ENCODE peak calls at places on chromosomes 12 and 14, in nine cellular contexts. T is mammary epithelial cell; F is H9; D is NCI-H524; S is GM06990; Z is M059J; Q is ovary; M is effector memory CD4-positive, alpha-beta T cell; J is HuH-7.5. O is an unnamed sample.

GRCh38 chr12:57822392-57823130 is 4.0 kb upstream of the AVIL start:
- DNase-seq in T (no peak), F (no peak), D (no peak), S (no peak), Z (no peak), Q (no peak), M (no peak), J (no peak), O (no peak)

GRCh38 chr14:104432611-104433231 is 146.8 kb upstream of the C14orf180 start:
- DNase-seq in T (no peak), F (peak; percentile 27), D (no peak), S (no peak), Z (no peak), Q (no peak), M (no peak), J (no peak), O (no peak)

GRCh38 chr12:123096159-123096558 is 54.7 kb downstream of the PITPNM2 start:
- DNase-seq in T (no peak), F (no peak), D (no peak), S (no peak), Z (peak; percentile 36), Q (no peak), M (no peak), J (no peak), O (no peak)

GRCh38 chr12:77477907-77478533 is 352.7 kb upstream of the NAV3 start:
- DNase-seq in T (no peak), F (no peak), D (peak; percentile 67), S (no peak), Z (no peak), Q (no peak), M (no peak), J (no peak), O (no peak)

GRCh38 chr12:23337213-23337612 is 612.3 kb downstream of the SOX5 start:
- DNase-seq in T (no peak), F (no peak), D (no peak), S (no peak), Z (no peak), Q (no peak), M (no peak), J (no peak), O (no peak)

GRCh38 chr12:88579572-88579940 is 715 bp downstream of the KITLG start:
- DNase-seq in T (peak; percentile 36), F (no peak), D (peak; percentile 48), S (peak; percentile 6), Z (peak; percentile 45), Q (peak; percentile 44), M (no peak), J (peak; percentile 28), O (peak; percentile 48)

GRCh38 chr14:77603654-77604270 is 12.7 kb downstream of the SPTLC2 start:
- DNase-seq in T (no peak), F (no peak), D (peak; percentile 70), S (no peak), Z (no peak), Q (no peak), M (no peak), J (peak; percentile 28), O (peak; percentile 38)

GRCh38 chr12:29580971-29581370 is 83.5 kb upstream of the OVCH1 start:
- DNase-seq in T (no peak), F (no peak), D (no peak), S (no peak), Z (no peak), Q (no peak), M (no peak), J (no peak), O (no peak)

GRCh38 chr12:8052679-8053078 is 13.5 kb downstream of the C3AR1 start:
- DNase-seq in T (no peak), F (no peak), D (peak; percentile 6), S (no peak), Z (no peak), Q (no peak), M (no peak), J (no peak), O (no peak)

GRCh38 chr12:48933664-48934311 is 8.5 kb upstream of the FKBP11 start:
- DNase-seq in T (no peak), F (no peak), D (no peak), S (no peak), Z (no peak), Q (no peak), M (peak; percentile 32), J (no peak), O (peak; percentile 54)

GRCh38 chr14:104189629-104190335 is 51.4 kb downstream of the KIF26A start:
- DNase-seq in T (no peak), F (no peak), D (no peak), S (no peak), Z (no peak), Q (no peak), M (no peak), J (no peak), O (no peak)

GRCh38 chr12:107200394-107200793 is 107.0 kb upstream of the CRY1 start:
- DNase-seq in T (peak; percentile 85), F (no peak), D (no peak), S (no peak), Z (peak; percentile 87), Q (no peak), M (no peak), J (no peak), O (no peak)

GRCh38 chr12:12881495-12881894 is 9.9 kb upstream of the GPRC5A start:
- DNase-seq in T (peak; percentile 86), F (no peak), D (no peak), S (no peak), Z (peak; percentile 68), Q (no peak), M (no peak), J (no peak), O (peak; percentile 60)

GRCh38 chr12:49369723-49370145 is 2.5 kb downstream of the SPATS2 start:
- DNase-seq in T (no peak), F (peak; percentile 49), D (peak; percentile 43), S (no peak), Z (peak; percentile 33), Q (no peak), M (no peak), J (peak; percentile 54), O (no peak)

GRCh38 chr14:20343855-20344205 is 395 bp downstream of the PARP2 start:
- DNase-seq in T (no peak), F (no peak), D (peak; percentile 59), S (no peak), Z (peak; percentile 30), Q (no peak), M (no peak), J (no peak), O (peak; percentile 41)

GRCh38 chr14:102829106-102829505 is 51.9 kb downstream of the TRAF3 start:
- DNase-seq in T (no peak), F (no peak), D (peak; percentile 26), S (no peak), Z (no peak), Q (no peak), M (no peak), J (no peak), O (no peak)

GRCh38 chr12:20601668-20602280 is 93.4 kb upstream of the SLCO1C1 start:
- DNase-seq in T (no peak), F (no peak), D (peak; percentile 30), S (no peak), Z (peak; percentile 51), Q (no peak), M (no peak), J (no peak), O (peak; percentile 23)

GRCh38 chr12:5648692-5649338 is 216.9 kb downstream of the NTF3 start:
- DNase-seq in T (no peak), F (peak; percentile 80), D (peak; percentile 49), S (no peak), Z (peak; percentile 50), Q (no peak), M (no peak), J (peak; percentile 21), O (peak; percentile 73)

GRCh38 chr12:80977356-80977755 is 39.6 kb upstream of the LIN7A start:
- DNase-seq in T (peak; percentile 1), F (no peak), D (no peak), S (no peak), Z (no peak), Q (no peak), M (no peak), J (no peak), O (no peak)

GRCh38 chr14:91554535-91555332 is 44.6 kb upstream of the PPP4R3A start:
- DNase-seq in T (no peak), F (no peak), D (peak; percentile 42), S (no peak), Z (no peak), Q (no peak), M (no peak), J (peak; percentile 40), O (peak; percentile 92)

GRCh38 chr14:100292776-100293461 is 13.3 kb downstream of the SLC25A29 start:
- DNase-seq in T (no peak), F (no peak), D (no peak), S (no peak), Z (no peak), Q (no peak), M (no peak), J (no peak), O (no peak)

GRCh38 chr14:54447231-54447692 is 6.1 kb upstream of the CNIH1 start:
- DNase-seq in T (peak; percentile 79), F (no peak), D (no peak), S (no peak), Z (no peak), Q (no peak), M (no peak), J (peak; percentile 84), O (peak; percentile 95)

GRCh38 chr12:107660230-107660629 is 25.4 kb upstream of the PWP1 start:
- DNase-seq in T (no peak), F (no peak), D (no peak), S (no peak), Z (peak; percentile 77), Q (no peak), M (no peak), J (no peak), O (no peak)

GRCh38 chr12:42611571-42612257 is 22.2 kb upstream of the PRICKLE1 start:
- DNase-seq in T (no peak), F (no peak), D (no peak), S (no peak), Z (peak; percentile 46), Q (no peak), M (no peak), J (no peak), O (no peak)